ENCODE peak calls at places on chromosome 19, in four cellular contexts. O is BJ, Y is foreskin fibroblast, Q is AG10803. T is an unnamed sample.

GRCh38 chr19:19568802-19569756 is 31.0 kb downstream of the CILP2 start:
- DNase-seq in Y (peak; percentile 72), O (no peak), Q (peak; percentile 50), T (peak; percentile 15)

GRCh38 chr19:38711726-38712153 is 32.5 kb downstream of the CAPN12 start:
- DNase-seq in O (peak; percentile 67), Y (peak; percentile 98), Q (peak; percentile 87), T (peak; percentile 78)

GRCh38 chr19:47253467-47253881 is 2.9 kb upstream of the CCDC9 start:
- DNase-seq in O (peak; percentile 68), Y (peak; percentile 85), Q (peak; percentile 87), T (peak; percentile 85)

GRCh38 chr19:14342809-14343208 is 38.4 kb upstream of the ADGRE5 start:
- DNase-seq in Y (no peak), O (no peak), Q (no peak), T (no peak)

GRCh38 chr19:19817357-19817756 is 4.2 kb downstream of the ZNF506 start:
- DNase-seq in Q (no peak), O (no peak), Y (no peak), T (no peak)

GRCh38 chr19:1275260-1275975 is at the start of gene FAM174C:
- DNase-seq in O (peak; percentile 57), Q (peak; percentile 96), Y (peak; percentile 99), T (peak; percentile 97)

GRCh38 chr19:58544591-58545285 is 874 bp downstream of the TRIM28 start:
- DNase-seq in Q (peak; percentile 33), Y (peak; percentile 85), O (no peak), T (peak; percentile 65)

GRCh38 chr19:54158812-54159351 is 639 bp downstream of the LENG1 start:
- DNase-seq in O (no peak), Y (peak; percentile 68), Q (no peak), T (peak; percentile 38)

DNA sequence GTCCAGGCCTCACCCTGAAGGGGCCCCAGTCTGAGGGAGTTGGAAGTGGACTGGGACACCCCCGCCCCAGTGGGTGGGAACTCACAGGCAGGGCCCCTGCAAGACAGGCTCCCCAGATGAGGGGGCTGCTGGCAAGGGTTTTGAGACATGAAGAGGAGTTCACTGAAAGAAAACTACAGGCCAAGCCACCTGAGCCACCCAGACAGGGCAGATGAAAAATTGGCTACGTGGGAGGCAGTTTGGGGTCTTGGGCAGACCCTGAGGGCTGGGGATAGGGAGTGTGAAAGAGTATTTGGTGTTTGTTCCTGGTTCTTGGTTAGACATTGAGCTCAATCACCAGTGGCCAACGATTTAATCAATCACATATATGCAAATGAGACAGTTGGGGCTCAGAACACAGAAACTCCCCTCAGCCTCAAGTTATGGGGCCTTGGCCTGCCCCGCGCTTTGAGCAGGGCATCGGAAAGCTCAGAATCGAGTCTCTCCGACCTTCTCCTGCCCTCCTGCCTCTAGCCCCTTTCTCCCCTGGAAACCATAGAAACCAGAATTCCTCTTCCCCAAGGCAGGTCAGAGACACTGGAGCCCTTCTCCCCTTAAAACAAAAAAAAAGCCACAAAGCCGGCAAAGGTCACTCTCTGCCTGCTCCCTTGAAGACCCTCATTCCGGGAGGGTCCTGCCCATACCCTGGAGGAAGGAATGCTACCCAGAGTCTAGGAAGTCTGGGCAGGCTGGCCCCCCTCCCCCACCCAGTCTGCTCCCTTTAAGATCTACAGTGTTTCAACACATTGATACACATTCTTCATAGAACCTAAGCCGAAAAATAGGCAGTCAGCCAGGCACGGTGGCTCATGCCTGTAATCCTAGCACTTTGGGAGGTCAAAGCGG is 1.3 kb upstream of the ISYNA1 start:
- DNase-seq in O (no peak), Y (peak; percentile 80), Q (peak; percentile 58), T (peak; percentile 60)
- TF ChIP-seq CTCF in O (peak; percentile 29), Y (no peak), Q (no peak), T (no peak)

GRCh38 chr19:55252760-55253159 is 6.1 kb downstream of the PPP6R1 start:
- DNase-seq in Y (no peak), Q (no peak), O (no peak), T (no peak)

GRCh38 chr19:55255618-55256423 is 3.0 kb downstream of the PPP6R1 start:
- DNase-seq in Q (peak; percentile 15), Y (peak; percentile 48), O (no peak), T (no peak)

GRCh38 chr19:55253264-55253663 is 5.6 kb downstream of the PPP6R1 start:
- DNase-seq in O (no peak), Q (no peak), Y (no peak), T (no peak)

GRCh38 chr19:55254625-55254977 is 4.2 kb downstream of the PPP6R1 start:
- DNase-seq in O (no peak), Q (no peak), Y (no peak), T (no peak)

GRCh38 chr19:55253842-55254624 is 4.8 kb downstream of the PPP6R1 start:
- DNase-seq in O (no peak), Q (no peak), Y (no peak), T (no peak)
- H3K4me3 ChIP-seq in O (no peak overlapping the region), Q (no peak overlapping the region), Y (no peak overlapping the region), T (no peak overlapping the region)

DNA sequence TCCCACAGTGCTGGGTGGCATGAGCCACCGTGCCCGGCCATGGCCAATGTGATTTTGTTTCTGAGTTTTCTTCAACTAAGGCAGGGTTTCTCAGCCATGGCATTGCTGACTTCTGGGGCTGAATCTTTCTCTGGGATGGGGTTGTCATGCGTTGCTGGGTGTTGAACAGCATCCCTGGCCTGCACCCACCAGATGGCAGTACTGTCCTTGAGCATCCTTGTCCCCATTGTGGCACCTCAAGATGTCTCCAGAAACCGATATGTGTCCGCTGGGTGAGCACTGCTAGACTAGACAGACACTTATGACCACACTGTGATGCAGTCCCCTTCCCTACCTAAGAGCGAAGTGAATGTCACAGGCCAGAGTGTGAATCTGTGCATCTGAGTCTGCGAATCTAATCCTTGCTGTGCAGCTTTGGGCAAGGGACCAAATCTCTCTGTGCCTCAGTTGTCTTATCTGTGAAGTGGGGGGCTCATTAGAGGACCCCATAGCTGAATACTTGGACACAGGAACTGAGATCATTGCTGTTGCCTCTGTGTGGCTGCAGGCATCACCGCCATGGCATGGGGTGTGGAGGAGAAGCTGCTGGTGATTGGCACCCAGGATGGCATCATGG is 50.3 kb upstream of the SIN3B start:
- DNase-seq in Y (peak; percentile 77), O (no peak), Q (peak; percentile 59), T (peak; percentile 65)
- TF ChIP-seq CTCF in Y (peak; percentile 72), O (peak; percentile 76), Q (peak; percentile 71), T (peak; percentile 77)

GRCh38 chr19:36008336-36008978 is at the start of gene SYNE4:
- DNase-seq in O (no peak), Y (no peak), Q (no peak), T (no peak)

GRCh38 chr19:36006955-36007354 is 1.7 kb downstream of the SYNE4 start:
- DNase-seq in O (no peak), Y (no peak), Q (no peak), T (no peak)

GRCh38 chr19:36009220-36009619 is 607 bp upstream of the SYNE4 start:
- DNase-seq in Q (peak; percentile 51), O (no peak), Y (peak; percentile 90), T (peak; percentile 50)

GRCh38 chr19:36010402-36010801 is 1.8 kb upstream of the SYNE4 start:
- DNase-seq in O (no peak), Y (no peak), Q (no peak), T (no peak)

DNA sequence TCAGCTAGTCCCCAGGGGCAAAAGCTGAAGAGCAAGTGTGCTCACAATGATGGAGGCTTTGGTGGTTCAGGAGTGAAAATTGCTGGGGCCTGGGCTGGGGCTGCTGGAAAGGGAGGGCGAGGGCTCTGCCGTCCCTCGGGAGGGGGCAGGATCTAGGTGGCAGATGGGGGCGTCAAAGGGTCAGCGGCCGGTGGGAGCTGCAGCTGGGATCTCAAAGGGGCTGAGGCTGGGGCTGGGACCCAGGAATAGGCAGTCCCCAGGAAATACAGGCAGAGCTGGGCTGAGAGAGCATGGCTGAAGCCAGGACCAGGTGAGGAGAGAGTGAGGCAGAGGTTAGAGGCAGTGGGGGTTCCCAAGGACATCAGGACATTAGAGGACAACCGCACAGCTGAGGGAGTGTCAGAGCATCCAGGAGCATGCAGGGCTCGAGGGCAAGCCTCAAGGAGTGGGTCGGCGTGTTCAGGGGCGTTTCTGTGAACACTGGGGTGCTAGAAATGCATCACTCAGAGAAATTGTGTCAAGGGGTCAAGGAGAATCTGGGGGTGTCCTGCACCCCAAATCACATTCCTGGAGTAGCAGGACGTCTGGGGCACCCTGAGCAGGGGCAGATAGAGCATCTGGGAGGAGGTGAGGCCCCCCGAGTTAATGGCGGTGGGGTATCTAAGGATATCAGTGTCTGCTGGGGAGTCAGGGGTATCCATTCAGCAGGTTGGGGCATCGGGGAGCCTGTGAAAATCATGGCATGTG is 1.2 kb upstream of the SYNE4 start:
- DNase-seq in Y (no peak), O (no peak), Q (no peak), T (no peak)
- H3K4me3 ChIP-seq in Y (peak overlapping the region; percentile 40), O (peak overlapping the region; percentile 47), Q (peak overlapping the region; percentile 57), T (peak overlapping the region; percentile 41)

GRCh38 chr19:3368848-3369336 is 2.5 kb downstream of the NFIC start:
- DNase-seq in Q (peak; percentile 61), Y (peak; percentile 60), O (no peak), T (peak; percentile 59)

GRCh38 chr19:3370214-3370720 is 3.9 kb downstream of the NFIC start:
- DNase-seq in Y (no peak), O (no peak), Q (no peak), T (no peak)

GRCh38 chr19:3368441-3368795 is 2.0 kb downstream of the NFIC start:
- DNase-seq in O (no peak), Y (no peak), Q (no peak), T (no peak)

GRCh38 chr19:3370728-3371591 is 4.6 kb downstream of the NFIC start:
- DNase-seq in Y (no peak), Q (no peak), O (no peak), T (no peak)

GRCh38 chr19:3369337-3370213 is 3.2 kb downstream of the NFIC start:
- DNase-seq in Q (peak; percentile 73), O (no peak), Y (peak; percentile 81), T (no peak)
- TF ChIP-seq CTCF in Q (no peak), O (peak; percentile 13), Y (no peak), T (no peak)

DNA sequence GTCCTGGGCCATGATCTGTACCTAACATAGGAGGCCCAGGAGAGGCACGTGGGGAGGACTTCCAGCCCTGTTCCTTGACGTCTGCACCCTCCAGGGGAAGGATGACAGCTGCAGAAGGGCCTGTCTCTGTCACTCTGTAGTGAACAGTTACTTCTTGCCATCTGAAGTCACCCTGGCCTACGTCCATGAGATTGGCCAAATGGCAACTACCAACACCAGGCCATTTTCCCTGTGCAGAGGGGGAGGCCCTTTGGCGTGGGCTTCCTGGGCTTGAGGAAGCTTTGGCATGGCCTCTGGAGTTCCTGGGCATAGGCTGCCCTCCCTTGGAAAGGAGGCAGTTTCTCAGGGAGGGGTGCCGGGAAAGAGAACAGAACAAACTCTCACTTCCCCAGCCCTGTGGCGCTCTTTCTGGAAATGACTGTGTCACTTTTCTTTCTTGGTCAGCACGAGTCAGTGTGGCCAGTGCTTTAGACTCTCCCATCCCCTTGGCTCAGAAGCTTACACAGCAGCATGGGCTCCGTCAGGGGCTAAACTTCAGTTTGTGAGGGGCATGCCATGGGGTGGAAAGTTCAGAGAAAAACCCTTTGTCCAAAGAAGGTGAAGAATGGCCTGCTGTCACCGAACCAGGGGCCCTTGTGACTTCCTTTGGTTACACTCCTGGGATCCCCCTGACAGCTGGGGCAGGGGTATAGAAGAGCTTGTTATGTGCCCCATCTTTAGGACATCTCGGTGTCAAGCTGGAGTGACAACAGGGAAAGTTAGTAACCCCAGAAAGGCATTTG is 5.3 kb downstream of the CARM1 start:
- DNase-seq in Q (no peak), O (no peak), Y (no peak), T (no peak)
- H3K4me3 ChIP-seq in Q (no peak overlapping the region), O (no peak overlapping the region), Y (no peak overlapping the region), T (no peak overlapping the region)

T was measured in cardiac fibroblast.